ENCODE peak calls at places on chromosome 19, in seven cellular contexts. J is HCT116, Q is SK-N-SH, I is K562, Y is GM12878, T is H1, W is HepG2. F is an unnamed sample.
A peak's percentile ranks its signal among the peaks of the same experiment; 100 is the strongest.

GRCh38 chr19:6424190-6424938 is at the start of gene KHSRP:
- DNase-seq in J (no peak), Q (peak; percentile 98), I (peak; percentile 98), Y (no peak), T (peak; percentile 59), W (no peak), F (no peak)

GRCh38 chr19:7304200-7304599 is 10.0 kb upstream of the INSR start:
- DNase-seq in J (no peak), Q (no peak), I (no peak), Y (no peak), T (no peak), W (no peak), F (no peak)

GRCh38 chr19:54416695-54417491 is 1.6 kb downstream of the TTYH1 start:
- DNase-seq in J (no peak), Q (no peak), I (no peak), Y (no peak), T (no peak), W (no peak), F (no peak)

GRCh38 chr19:32416749-32417469 is 11.3 kb downstream of the DPY19L3 start:
- DNase-seq in J (no peak), Q (no peak), I (no peak), Y (no peak), T (no peak), W (no peak), F (no peak)

GRCh38 chr19:4456566-4456842 is 1.1 kb downstream of the UBXN6 start:
- DNase-seq in J (no peak), Q (peak; percentile 55), I (no peak), Y (no peak), T (no peak), W (no peak), F (no peak)

GRCh38 chr19:36488118-36488815 is 1.1 kb downstream of the ZNF566 start:
- DNase-seq in J (no peak), Q (no peak), I (no peak), Y (no peak), T (no peak), W (no peak), F (no peak)

GRCh38 chr19:58228584-58229254 is at the start of gene ZNF544:
- DNase-seq in J (peak; percentile 48), Q (peak; percentile 74), I (peak; percentile 78), Y (peak; percentile 9), T (peak; percentile 88), W (peak; percentile 45), F (peak; percentile 65)

GRCh38 chr19:10964903-10965302 is 4.1 kb downstream of the SMARCA4 start:
- DNase-seq in J (no peak), Q (no peak), I (peak; percentile 6), Y (no peak), T (no peak), W (no peak), F (no peak)

GRCh38 chr19:57642396-57643046 is 9.6 kb downstream of the ZNF211 start:
- DNase-seq in J (no peak), Q (no peak), I (no peak), Y (no peak), T (no peak), W (no peak), F (no peak)

GRCh38 chr19:751501-752341 is 809 bp downstream of the MISP start:
- DNase-seq in J (no peak), Q (peak; percentile 59), I (peak; percentile 68), Y (no peak), T (no peak), W (peak; percentile 53), F (peak; percentile 57)

GRCh38 chr19:51359294-51359693 is 6.9 kb downstream of the ETFB start:
- DNase-seq in J (no peak), Q (no peak), I (no peak), Y (no peak), T (no peak), W (no peak), F (no peak)

GRCh38 chr19:43464089-43464775 is 1.2 kb downstream of the LYPD3 start:
- DNase-seq in J (no peak), Q (peak; percentile 87), I (peak; percentile 83), Y (no peak), T (peak; percentile 88), W (no peak), F (no peak)

GRCh38 chr19:7742991-7743390 is 4.3 kb downstream of the CD209 start:
- DNase-seq in J (no peak), Q (no peak), I (no peak), Y (no peak), T (no peak), W (no peak), F (no peak)

GRCh38 chr19:46000497-46001246 is 5.4 kb downstream of the CCDC61 start:
- DNase-seq in J (no peak), Q (peak; percentile 95), I (peak; percentile 88), Y (no peak), T (peak; percentile 78), W (no peak), F (peak; percentile 75)

GRCh38 chr19:7469654-7470285 is 19.1 kb downstream of the PEX11G start:
- DNase-seq in J (no peak), Q (no peak), I (no peak), Y (no peak), T (no peak), W (no peak), F (no peak)

GRCh38 chr19:44891016-44891882 is at the start of gene TOMM40:
- DNase-seq in J (no peak), Q (peak; percentile 97), I (no peak), Y (no peak), T (peak; percentile 98), W (peak; percentile 99), F (peak; percentile 98)

GRCh38 chr19:29483641-29483920 is 42.2 kb upstream of the VSTM2B start:
- DNase-seq in J (no peak), Q (no peak), I (no peak), Y (no peak), T (no peak), W (no peak), F (no peak)

GRCh38 chr19:5799247-5800241 is 5.3 kb upstream of the NRTN start:
- DNase-seq in J (no peak), Q (peak; percentile 91), I (peak; percentile 92), Y (no peak), T (no peak), W (no peak), F (no peak)

GRCh38 chr19:8251025-8251472 is 41.9 kb downstream of the CERS4 start:
- DNase-seq in J (no peak), Q (no peak), I (no peak), Y (no peak), T (no peak), W (no peak), F (no peak)

GRCh38 chr19:5200844-5201243 is 139.8 kb downstream of the PTPRS start:
- DNase-seq in J (no peak), Q (no peak), I (no peak), Y (no peak), T (no peak), W (no peak), F (no peak)

GRCh38 chr19:55253842-55254624 is 4.8 kb downstream of the PPP6R1 start:
- DNase-seq in J (no peak), Q (no peak), I (no peak), Y (peak; percentile 77), T (no peak), W (no peak), F (no peak)

GRCh38 chr19:52898101-52898500 is 666 bp upstream of the ZNF320 start:
- DNase-seq in J (no peak), Q (no peak), I (no peak), Y (no peak), T (peak; percentile 54), W (no peak), F (no peak)

GRCh38 chr19:4518345-4519171 is at the start of gene PLIN4:
- DNase-seq in J (no peak), Q (no peak), I (no peak), Y (no peak), T (peak; percentile 54), W (peak; percentile 66), F (no peak)

GRCh38 chr19:47406711-47407416 is 12.5 kb downstream of the MEIS3 start:
- DNase-seq in J (no peak), Q (no peak), I (peak; percentile 81), Y (no peak), T (peak; percentile 88), W (no peak), F (peak; percentile 24)
- TF ChIP-seq JUND in J (no peak), Q (no peak), I (no peak), Y (no peak), T (no peak), W (no peak), F (no peak)

DNA sequence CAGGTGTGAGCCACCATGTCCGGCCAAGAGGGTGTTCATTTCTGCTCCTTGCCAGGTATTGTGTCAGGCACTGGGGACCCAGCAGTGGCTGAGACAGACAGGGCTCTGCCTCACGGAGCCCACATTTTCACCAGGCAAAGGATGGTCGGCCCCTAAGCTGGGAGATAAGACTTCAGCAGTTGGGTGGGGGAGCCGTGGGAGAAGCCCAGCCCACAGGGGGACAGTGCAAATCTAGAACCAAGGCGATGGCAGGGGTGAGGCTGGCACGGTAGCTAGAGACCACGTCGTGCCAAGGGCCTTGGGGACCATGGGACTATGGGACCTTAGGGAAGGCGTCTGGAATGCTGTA is 8.3 kb downstream of the LSR start:
- DNase-seq in J (no peak), Q (no peak), I (no peak), Y (no peak), T (no peak), W (no peak), F (no peak)
- TF ChIP-seq JUND in J (no peak), Q (no peak), I (no peak), Y (no peak), T (no peak), W (no peak), F (no peak)

DNA sequence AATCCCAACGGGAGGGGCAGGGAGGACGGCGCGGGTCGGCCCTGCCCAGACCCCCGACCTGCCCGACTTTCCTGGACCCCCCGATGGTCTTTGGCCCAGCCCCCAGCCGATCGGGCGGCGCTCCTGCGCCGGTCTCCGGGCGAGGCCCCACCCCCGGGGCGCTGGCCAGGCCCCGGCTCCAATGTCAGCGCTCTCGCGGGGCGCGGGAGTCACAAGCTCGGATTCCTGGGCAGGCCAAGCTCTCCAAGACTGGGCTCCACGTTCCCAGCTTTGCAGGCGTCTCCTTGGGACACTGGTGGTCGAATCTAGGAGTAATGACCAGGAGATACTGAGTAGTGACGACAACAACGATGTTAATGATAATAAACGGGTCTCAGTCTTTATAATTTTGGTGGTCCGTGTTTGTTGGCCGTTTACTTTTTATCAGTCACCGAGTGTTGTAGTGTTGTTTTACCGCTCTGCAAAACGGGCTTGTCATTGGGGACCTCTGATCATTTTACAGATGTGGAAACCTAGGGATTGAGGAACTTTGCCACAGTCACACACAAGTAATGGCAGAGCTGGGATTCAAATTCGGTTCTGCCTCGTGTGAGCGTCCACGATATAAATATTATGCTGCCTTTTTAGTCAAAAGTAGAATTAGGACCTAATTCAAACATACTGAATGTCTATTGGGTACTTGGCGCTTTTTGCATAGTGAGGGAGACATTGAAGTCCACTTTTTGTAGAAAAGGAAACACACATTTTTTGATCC is 607 bp downstream of the RAD23A start:
- DNase-seq in J (peak; percentile 41), Q (peak; percentile 85), I (peak; percentile 78), Y (no peak), T (peak; percentile 89), W (peak; percentile 71), F (peak; percentile 84)
- TF ChIP-seq JUND in J (no peak), Q (no peak), I (no peak), Y (no peak), T (no peak), W (no peak), F (no peak)

DNA sequence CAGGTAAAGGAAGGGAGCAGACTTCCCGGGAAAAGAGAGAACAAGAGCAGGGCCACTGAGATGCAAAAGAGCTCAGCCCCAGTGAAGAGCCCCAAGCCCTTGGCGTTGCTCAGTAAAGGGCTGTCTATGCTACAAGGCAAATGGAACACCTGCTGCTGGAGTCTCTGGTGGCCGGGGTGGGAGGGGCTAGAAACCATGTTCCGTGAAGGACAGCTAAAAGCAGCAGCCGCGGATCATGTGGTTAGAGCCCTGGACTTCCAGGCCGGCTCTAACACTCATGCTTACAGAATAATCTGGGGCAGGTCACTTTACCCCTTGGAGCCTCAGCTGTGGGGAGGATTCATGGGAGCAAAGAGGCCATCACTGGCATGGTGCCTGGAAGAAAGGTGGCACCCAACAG is 17.8 kb downstream of the POU2F2 start:
- DNase-seq in J (no peak), Q (no peak), I (no peak), Y (peak; percentile 50), T (no peak), W (no peak), F (no peak)
- TF ChIP-seq JUND in J (no peak), Q (no peak), I (no peak), Y (no peak), T (no peak), W (no peak), F (no peak)

F was measured in T47D.